ENCODE peak calls at places on chromosome 7, in six cellular contexts. One of them, this sample, is unnamed.

GRCh38 chr7:128869138-128869943 is 6.7 kb downstream of the ATP6V1F start:
- DNase-seq in NCI-H1092: no peak
- DNase-seq in G401: peak; percentile 60
- DNase-seq in PC-9: peak; percentile 48
- DNase-seq in bronchial epithelial cell: no peak
- DNase-seq in endothelial cell: peak; percentile 37
- DNase-seq in this sample: peak; percentile 69

GRCh38 chr7:116802784-116803183 is 59.6 kb upstream of the CAPZA2 start:
- DNase-seq in G401: peak; percentile 10
- DNase-seq in bronchial epithelial cell: peak; percentile 92
- DNase-seq in NCI-H1092: no peak
- DNase-seq in PC-9: peak; percentile 43
- DNase-seq in endothelial cell: peak; percentile 19
- DNase-seq in this sample: peak; percentile 40

GRCh38 chr7:66739477-66739876 is 1.1 kb upstream of the RABGEF1 start:
- DNase-seq in G401: no peak
- DNase-seq in bronchial epithelial cell: no peak
- DNase-seq in endothelial cell: no peak
- DNase-seq in NCI-H1092: no peak
- DNase-seq in PC-9: no peak
- DNase-seq in this sample: no peak

GRCh38 chr7:85102813-85103350 is 84.0 kb downstream of the SEMA3D start:
- DNase-seq in endothelial cell: no peak
- DNase-seq in bronchial epithelial cell: no peak
- DNase-seq in PC-9: no peak
- DNase-seq in NCI-H1092: no peak
- DNase-seq in G401: no peak
- DNase-seq in this sample: no peak

GRCh38 chr7:129351320-129351719 is 82.9 kb upstream of the STRIP2 start:
- DNase-seq in NCI-H1092: no peak
- DNase-seq in PC-9: no peak
- DNase-seq in endothelial cell: no peak
- DNase-seq in bronchial epithelial cell: no peak
- DNase-seq in G401: no peak
- DNase-seq in this sample: no peak

GRCh38 chr7:137462074-137462715 is 118.7 kb upstream of the PTN start:
- DNase-seq in NCI-H1092: no peak
- DNase-seq in bronchial epithelial cell: peak; percentile 62
- DNase-seq in endothelial cell: no peak
- DNase-seq in G401: no peak
- DNase-seq in PC-9: no peak
- DNase-seq in this sample: no peak

GRCh38 chr7:113268757-113269156 is 150.4 kb upstream of the SMIM30 start:
- DNase-seq in endothelial cell: no peak
- DNase-seq in PC-9: no peak
- DNase-seq in NCI-H1092: no peak
- DNase-seq in G401: no peak
- DNase-seq in bronchial epithelial cell: no peak
- DNase-seq in this sample: no peak

GRCh38 chr7:109611656-109612055 is 1042.0 kb downstream of the DNAJB9 start:
- DNase-seq in NCI-H1092: no peak
- DNase-seq in G401: no peak
- DNase-seq in endothelial cell: no peak
- DNase-seq in bronchial epithelial cell: no peak
- DNase-seq in PC-9: no peak
- DNase-seq in this sample: no peak

This sample was measured in BE2C.